ENCODE peak calls at places on chromosomes 3 and 15, in six cellular contexts. O, Z, X, C, N and W are unnamed samples.
A peak's percentile ranks its signal among the peaks of the same experiment; 100 is the strongest.

GRCh38 chr3:52051444-52051843 is 4.9 kb downstream of the DUSP7 start:
- DNase-seq in O (no peak), Z (no peak), X (no peak), C (no peak), N (no peak), W (no peak)

GRCh38 chr15:86645861-86646393 is 566.3 kb downstream of the AGBL1 start:
- DNase-seq in O (no peak), Z (no peak), X (no peak), C (no peak), N (no peak), W (no peak)

GRCh38 chr3:31391150-31391549 is 141.6 kb upstream of the STT3B start:
- DNase-seq in O (no peak), Z (no peak), X (no peak), C (no peak), N (peak; percentile 2), W (no peak)

GRCh38 chr3:123809597-123809996 is 74.5 kb downstream of the MYLK start:
- DNase-seq in O (no peak), Z (peak; percentile 17), X (no peak), C (no peak), N (no peak), W (no peak)

GRCh38 chr3:182738583-182739514 is 54.5 kb upstream of the ATP11B start:
- DNase-seq in O (no peak), Z (peak; percentile 65), X (no peak), C (no peak), N (no peak), W (no peak)

GRCh38 chr15:34018021-34018645 is 20.9 kb downstream of the AVEN start:
- DNase-seq in O (no peak), Z (no peak), X (no peak), C (no peak), N (no peak), W (no peak)

GRCh38 chr15:51172190-51172589 is 77.5 kb upstream of the TNFAIP8L3 start:
- DNase-seq in O (no peak), Z (peak; percentile 53), X (no peak), C (no peak), N (no peak), W (no peak)

GRCh38 chr3:59783468-59783988 is 733.7 kb upstream of the CFAP20DC start:
- DNase-seq in O (no peak), Z (no peak), X (no peak), C (no peak), N (no peak), W (no peak)

GRCh38 chr3:22475665-22476064 is 724.7 kb upstream of the ZNF385D start:
- DNase-seq in O (peak; percentile 5), Z (peak; percentile 40), X (no peak), C (no peak), N (no peak), W (no peak)

GRCh38 chr3:4945318-4945717 is 33.9 kb upstream of the BHLHE40 start:
- DNase-seq in O (no peak), Z (no peak), X (no peak), C (no peak), N (no peak), W (no peak)

GRCh38 chr3:16707260-16707659 is 102.0 kb upstream of the DAZL start:
- DNase-seq in O (no peak), Z (no peak), X (no peak), C (no peak), N (no peak), W (no peak)

GRCh38 chr3:35946121-35946856 is 307.0 kb downstream of the ARPP21 start:
- DNase-seq in O (peak; percentile 41), Z (peak; percentile 19), X (no peak), C (no peak), N (no peak), W (no peak)

GRCh38 chr3:197012021-197012883 is 17.4 kb downstream of the MELTF start:
- DNase-seq in O (no peak), Z (no peak), X (no peak), C (peak; percentile 31), N (no peak), W (no peak)

GRCh38 chr15:60982249-60982932 is 246.7 kb downstream of the RORA start:
- DNase-seq in O (no peak), Z (no peak), X (no peak), C (no peak), N (no peak), W (no peak)

GRCh38 chr15:35697549-35698299 is 151.8 kb upstream of the DPH6 start:
- DNase-seq in O (peak; percentile 44), Z (peak; percentile 83), X (no peak), C (no peak), N (no peak), W (no peak)

GRCh38 chr3:187746479-187747335 is 1.4 kb upstream of the BCL6 start:
- DNase-seq in O (no peak), Z (no peak), X (no peak), C (no peak), N (no peak), W (no peak)

GRCh38 chr3:127823590-127823857 is 1.2 kb upstream of the MGLL start:
- DNase-seq in O (no peak), Z (no peak), X (no peak), C (no peak), N (no peak), W (no peak)

GRCh38 chr15:38367476-38367875 is 86.5 kb upstream of the FAM98B start:
- DNase-seq in O (no peak), Z (no peak), X (no peak), C (no peak), N (no peak), W (no peak)

GRCh38 chr15:71752604-71753289 is 57.6 kb upstream of the NR2E3 start:
- DNase-seq in O (peak; percentile 98), Z (peak; percentile 99), X (no peak), C (no peak), N (peak; percentile 17), W (no peak)

GRCh38 chr3:4417449-4417848 is 49.6 kb downstream of the SUMF1 start:
- DNase-seq in O (peak; percentile 10), Z (peak; percentile 22), X (no peak), C (no peak), N (no peak), W (no peak)

GRCh38 chr3:169280010-169280585 is 383.4 kb downstream of the MECOM start:
- DNase-seq in O (no peak), Z (no peak), X (no peak), C (no peak), N (no peak), W (no peak)

GRCh38 chr15:66698318-66698961 is 3.6 kb upstream of the SMAD6 start:
- DNase-seq in O (peak; percentile 72), Z (peak; percentile 74), X (peak; percentile 71), C (peak; percentile 61), N (peak; percentile 76), W (no peak)

GRCh38 chr15:60528530-60528929 is 49.6 kb upstream of the ICE2 start:
- DNase-seq in O (no peak), Z (no peak), X (no peak), C (no peak), N (no peak), W (no peak)

GRCh38 chr3:171936231-171936841 is 93.2 kb downstream of the TMEM212 start:
- DNase-seq in O (peak; percentile 2), Z (peak; percentile 75), X (no peak), C (peak; percentile 87), N (no peak), W (no peak)

GRCh38 chr3:42653560-42654330 is at the start of gene ZBTB47:
- DNase-seq in O (peak; percentile 37), Z (peak; percentile 51), X (peak; percentile 80), C (no peak), N (no peak), W (no peak)

GRCh38 chr3:49158108-49158709 is 7.9 kb downstream of the CCDC71 start:
- DNase-seq in O (peak; percentile 21), Z (peak; percentile 10), X (no peak), C (peak; percentile 63), N (peak; percentile 48), W (peak; percentile 56)

GRCh38 chr3:52313774-52314188 is 2.3 kb upstream of the DNAH1 start:
- DNase-seq in O (peak; percentile 5), Z (peak; percentile 23), X (peak; percentile 44), C (peak; percentile 92), N (no peak), W (no peak)

GRCh38 chr15:66864871-66865281 is 162.8 kb downstream of the SMAD6 start:
- DNase-seq in O (no peak), Z (no peak), X (no peak), C (no peak), N (no peak), W (no peak)

GRCh38 chr3:84194032-84194431 is 764.8 kb upstream of the CADM2 start:
- DNase-seq in O (no peak), Z (no peak), X (no peak), C (no peak), N (no peak), W (no peak)

GRCh38 chr15:95843241-95843851 is 487.2 kb upstream of the NR2F2 start:
- DNase-seq in O (no peak), Z (no peak), X (no peak), C (no peak), N (peak; percentile 35), W (no peak)

GRCh38 chr3:167820114-167820865 is 84.8 kb downstream of the SERPINI1 start:
- DNase-seq in O (no peak), Z (no peak), X (no peak), C (no peak), N (no peak), W (no peak)